ENCODE peak calls at places on chromosomes 1 and 21, in ten cellular contexts. Q is DMS153; X is fibroblast of villous mesenchyme; L is RCC 7860; E is stimulated activated CD8-positive, alpha-beta memory T cell treated with anti-CD3 and anti-CD28 coated beads, Interleukin-7, amount 100 ng/mL, for 1 hour; M is substantia nigra; N is activated T-cell treated with anti-CD3 and anti-CD28 coated beads for 1 hour; W is D341Med; G is HFF-Myc; A is NCI-H2029. V is an unnamed sample.

GRCh38 chr1:19074902-19075721 is 118.6 kb upstream of the IFFO2 start:
- DNase-seq in Q (no peak), X (no peak), L (no peak), E (no peak), M (peak), N (no peak), W (no peak), G (no peak), A (peak), V (no peak)

GRCh38 chr1:34009340-34009975 is 145.6 kb downstream of the HMGB4 start:
- DNase-seq in Q (no peak), X (no peak), L (peak), E (no peak), M (no peak), N (no peak), W (no peak), G (no peak), A (no peak), V (no peak)

GRCh38 chr1:198771562-198772153 is 132.8 kb downstream of the PTPRC start:
- DNase-seq in Q (no peak), X (peak), L (peak), E (no peak), M (no peak), N (no peak), W (peak), G (no peak), A (no peak), V (peak)

GRCh38 chr1:20255666-20256065 is 35.0 kb upstream of the VWA5B1 start:
- DNase-seq in Q (peak), X (peak), L (peak), E (no peak), M (no peak), N (no peak), W (no peak), G (no peak), A (no peak), V (no peak)

GRCh38 chr21:21807598-21807903 is 809.3 kb downstream of the NCAM2 start:
- DNase-seq in Q (no peak), X (no peak), L (no peak), E (no peak), M (no peak), N (no peak), W (no peak), G (no peak), A (no peak), V (no peak)

GRCh38 chr1:199265319-199265718 is 626.5 kb downstream of the PTPRC start:
- DNase-seq in Q (no peak), X (no peak), L (no peak), E (no peak), M (no peak), N (no peak), W (no peak), G (no peak), A (no peak), V (no peak)

GRCh38 chr1:212109713-212110112 is 74.2 kb downstream of the DTL start:
- DNase-seq in Q (no peak), X (no peak), L (no peak), E (no peak), M (no peak), N (no peak), W (no peak), G (no peak), A (no peak), V (no peak)

GRCh38 chr1:156661932-156662587 is 15.1 kb downstream of the NES start:
- DNase-seq in Q (no peak), X (peak), L (peak), E (no peak), M (peak), N (no peak), W (no peak), G (no peak), A (no peak), V (no peak)

GRCh38 chr1:171954386-171954785 is 113.1 kb downstream of the DNM3 start:
- DNase-seq in Q (no peak), X (no peak), L (no peak), E (no peak), M (no peak), N (no peak), W (peak), G (no peak), A (no peak), V (no peak)

GRCh38 chr1:199691540-199691939 is 336.0 kb upstream of the NR5A2 start:
- DNase-seq in Q (peak), X (peak), L (peak), E (no peak), M (no peak), N (no peak), W (no peak), G (peak), A (peak), V (peak)

GRCh38 chr1:4132525-4133308 is 232.6 kb upstream of the C1orf174 start:
- DNase-seq in Q (no peak), X (no peak), L (no peak), E (no peak), M (no peak), N (no peak), W (no peak), G (no peak), A (no peak), V (no peak)

GRCh38 chr1:85128296-85128695 is 72.5 kb downstream of the SYDE2 start:
- DNase-seq in Q (no peak), X (peak), L (peak), E (no peak), M (no peak), N (no peak), W (no peak), G (no peak), A (no peak), V (peak)

GRCh38 chr1:182367928-182368327 is 23.7 kb downstream of the GLUL start:
- DNase-seq in Q (no peak), X (no peak), L (no peak), E (no peak), M (no peak), N (no peak), W (no peak), G (no peak), A (no peak), V (no peak)

GRCh38 chr1:15919316-15919715 is 56.6 kb downstream of the ZBTB17 start:
- DNase-seq in Q (no peak), X (peak), L (peak), E (peak), M (no peak), N (no peak), W (no peak), G (peak), A (no peak), V (no peak)

GRCh38 chr1:236253918-236254637 is 27.7 kb downstream of the ERO1B start:
- DNase-seq in Q (no peak), X (no peak), L (no peak), E (no peak), M (no peak), N (no peak), W (no peak), G (no peak), A (no peak), V (no peak)

GRCh38 chr1:151704246-151704645 is 12.4 kb downstream of the CELF3 start:
- DNase-seq in Q (no peak), X (no peak), L (no peak), E (no peak), M (no peak), N (no peak), W (peak), G (no peak), A (no peak), V (no peak)

GRCh38 chr1:68322837-68323687 is 90.7 kb upstream of the WLS start:
- DNase-seq in Q (no peak), X (peak), L (peak), E (no peak), M (no peak), N (no peak), W (no peak), G (peak), A (no peak), V (no peak)

GRCh38 chr21:29481081-29481480 is 182.4 kb downstream of the BACH1 start:
- DNase-seq in Q (no peak), X (no peak), L (no peak), E (no peak), M (no peak), N (no peak), W (no peak), G (peak), A (no peak), V (no peak)

GRCh38 chr1:248924696-248925532 is 18.9 kb downstream of the PGBD2 start:
- DNase-seq in Q (peak), X (peak), L (peak), E (no peak), M (peak), N (peak), W (peak), G (no peak), A (peak), V (peak)

GRCh38 chr1:19367584-19368041 is 55.5 kb downstream of the SLC66A1 start:
- DNase-seq in Q (no peak), X (no peak), L (no peak), E (no peak), M (no peak), N (no peak), W (no peak), G (no peak), A (no peak), V (no peak)

GRCh38 chr1:229603387-229604005 is 22.4 kb downstream of the TAF5L start:
- DNase-seq in Q (no peak), X (no peak), L (no peak), E (no peak), M (no peak), N (no peak), W (no peak), G (no peak), A (no peak), V (no peak)

GRCh38 chr1:92907949-92908684 is 53.1 kb downstream of the DIPK1A start:
- DNase-seq in Q (no peak), X (peak), L (peak), E (no peak), M (no peak), N (no peak), W (no peak), G (no peak), A (peak), V (no peak)

GRCh38 chr1:232127190-232127589 is 500.6 kb downstream of the DISC1 start:
- DNase-seq in Q (no peak), X (peak), L (peak), E (no peak), M (no peak), N (no peak), W (no peak), G (no peak), A (no peak), V (no peak)

GRCh38 chr1:24481098-24481497 is 21.5 kb upstream of the RCAN3 start:
- DNase-seq in Q (no peak), X (no peak), L (no peak), E (no peak), M (no peak), N (no peak), W (no peak), G (no peak), A (no peak), V (no peak)

GRCh38 chr1:200640373-200641174 is 20.0 kb upstream of the KIF14 start:
- DNase-seq in Q (no peak), X (no peak), L (no peak), E (no peak), M (no peak), N (no peak), W (no peak), G (no peak), A (no peak), V (no peak)

GRCh38 chr1:162347281-162347680 is 29.4 kb downstream of the SPATA46 start:
- DNase-seq in Q (no peak), X (no peak), L (no peak), E (no peak), M (no peak), N (no peak), W (no peak), G (no peak), A (no peak), V (no peak)

GRCh38 chr1:242467556-242468145 is 56.8 kb downstream of the PLD5 start:
- DNase-seq in Q (peak), X (peak), L (peak), E (no peak), M (peak), N (no peak), W (peak), G (no peak), A (no peak), V (peak)

GRCh38 chr1:209893751-209894150 is 44.3 kb upstream of the SYT14 start:
- DNase-seq in Q (no peak), X (no peak), L (no peak), E (no peak), M (no peak), N (no peak), W (no peak), G (no peak), A (no peak), V (no peak)